ENCODE peak calls at places on chromosomes 16 and 17, in ten cellular contexts. S is stimulated activated CD8-positive, alpha-beta memory T cell treated with anti-CD3 and anti-CD28 coated beads, Interleukin-12 subunit alpha, Interleukin-12 subunit beta, amount 100 ng/mL, for 4 hours; B is kidney; M is stimulated activated naive CD8-positive, alpha-beta T cell treated with anti-CD3 and anti-CD28 coated beads, Interleukin-15, Interleukin-2, amounts not matched to agents 100 U/mL and 50 U/mL, for 24 hours; X is EL; R is colonic mucosa; C is activated CD4-positive, alpha-beta T cell treated with anti-CD3 and anti-CD28 coated beads for 48 hours; P is BJ; Z is HS-5; I is activated naive CD8-positive, alpha-beta T cell treated with anti-CD3 and anti-CD28 coated beads, Interleukin-2, amount 50 U/mL, for 24 hours. Y is an unnamed sample.

GRCh38 chr16:49096191-49096945 is 185.3 kb downstream of the CBLN1 start:
- DNase-seq in R (no peak), Z (no peak), B (no peak), P (no peak), C (no peak), I (no peak), M (no peak), S (no peak), X (no peak), Y (no peak)

GRCh38 chr16:55411231-55411630 is 67.8 kb upstream of the MMP2 start:
- DNase-seq in S (no peak), R (no peak), I (no peak), Z (no peak), C (no peak), M (no peak), P (no peak), B (no peak), X (peak), Y (peak)

GRCh38 chr16:71338632-71339031 is 19.9 kb upstream of the CALB2 start:
- DNase-seq in C (no peak), M (no peak), S (no peak), I (no peak), X (no peak), Z (no peak), B (no peak), P (no peak), R (no peak), Y (peak)

GRCh38 chr17:45293413-45294211 is 23.2 kb downstream of the MAP3K14 start:
- DNase-seq in C (peak), I (no peak), B (peak), R (peak), P (no peak), S (no peak), Z (peak), X (peak), M (no peak), Y (peak)

GRCh38 chr17:77136420-77136767 is 4.4 kb upstream of the SEC14L1 start:
- DNase-seq in I (no peak), R (no peak), C (no peak), M (no peak), B (no peak), X (no peak), Z (no peak), S (no peak), P (no peak), Y (no peak)

GRCh38 chr17:1147664-1148063 is 32.1 kb downstream of the ABR start:
- DNase-seq in M (no peak), X (peak), B (no peak), P (no peak), C (no peak), Z (no peak), R (peak), S (no peak), I (no peak), Y (peak)

GRCh38 chr16:11836653-11837244 is 14.6 kb downstream of the RSL1D1 start:
- DNase-seq in C (no peak), X (peak), I (no peak), P (peak), S (no peak), Z (peak), M (no peak), B (no peak), R (no peak), Y (no peak)

GRCh38 chr16:1876468-1876867 is 4.5 kb upstream of the MEIOB start:
- DNase-seq in R (no peak), M (no peak), S (no peak), B (peak), X (no peak), C (peak), I (no peak), P (no peak), Z (no peak), Y (no peak)

GRCh38 chr17:4951486-4951885 is 567 bp downstream of the ENO3 start:
- DNase-seq in S (no peak), I (no peak), M (no peak), Z (no peak), B (no peak), C (no peak), P (no peak), X (no peak), R (no peak), Y (no peak)

GRCh38 chr17:27944546-27945332 is 51.6 kb upstream of the LYRM9 start:
- DNase-seq in B (no peak), I (no peak), R (no peak), C (no peak), P (no peak), Z (no peak), X (no peak), S (no peak), M (no peak), Y (peak)

GRCh38 chr16:24668481-24669001 is 60.9 kb upstream of the TNRC6A start:
- DNase-seq in C (peak), Z (no peak), I (peak), B (peak), P (peak), M (peak), R (no peak), S (no peak), X (peak), Y (peak)

GRCh38 chr16:76345093-76345735 is 68.0 kb downstream of the CNTNAP4 start:
- DNase-seq in I (no peak), C (no peak), Z (peak), S (no peak), P (no peak), B (no peak), X (no peak), M (no peak), R (no peak), Y (no peak)

GRCh38 chr17:10119203-10120112 is 78.9 kb downstream of the GAS7 start:
- DNase-seq in I (peak), Z (no peak), S (peak), B (peak), C (no peak), R (peak), X (no peak), P (no peak), M (peak), Y (peak)

GRCh38 chr17:46942441-46943217 is 19.7 kb downstream of the GOSR2 start:
- DNase-seq in S (no peak), C (peak), P (no peak), I (peak), R (peak), M (peak), X (peak), B (peak), Z (no peak), Y (peak)

GRCh38 chr17:67594115-67594878 is 123.4 kb upstream of the NOL11 start:
- DNase-seq in M (no peak), R (no peak), P (no peak), I (no peak), C (no peak), X (no peak), S (no peak), Z (no peak), B (no peak), Y (no peak)

GRCh38 chr17:81223758-81224122 is 975 bp upstream of the CEP131 start:
- DNase-seq in B (no peak), I (no peak), R (peak), P (no peak), M (no peak), C (no peak), Z (no peak), X (no peak), S (no peak), Y (no peak)

GRCh38 chr17:80892900-80893603 is 98.6 kb upstream of the CHMP6 start:
- DNase-seq in R (no peak), Z (peak), X (peak), C (peak), M (peak), S (peak), P (no peak), B (no peak), I (peak), Y (peak)

GRCh38 chr17:1779571-1780074 is 17.8 kb downstream of the SERPINF1 start:
- DNase-seq in P (peak), C (no peak), Z (peak), R (peak), I (no peak), B (peak), X (peak), S (no peak), M (no peak), Y (peak)

GRCh38 chr17:7579001-7579838 is at the start of gene CD68:
- DNase-seq in Z (peak), B (peak), M (peak), R (peak), P (peak), X (peak), C (peak), I (peak), S (peak), Y (peak)

GRCh38 chr16:48022496-48022895 is 133.3 kb downstream of the ABCC12 start:
- DNase-seq in M (no peak), X (no peak), P (no peak), C (peak), R (no peak), Z (no peak), B (no peak), I (no peak), S (no peak), Y (peak)

GRCh38 chr16:21092951-21093350 is 57.7 kb downstream of the DNAH3 start:
- DNase-seq in M (no peak), P (no peak), C (no peak), S (no peak), B (no peak), R (no peak), X (no peak), Z (no peak), I (no peak), Y (no peak)

GRCh38 chr17:40471856-40472732 is 28.8 kb downstream of the IGFBP4 start:
- DNase-seq in C (no peak), S (no peak), X (peak), I (no peak), M (no peak), B (no peak), Z (no peak), R (no peak), P (no peak), Y (peak)

GRCh38 chr16:14454391-14454790 is 175.7 kb downstream of the PARN start:
- DNase-seq in S (no peak), I (no peak), C (no peak), Z (peak), M (no peak), R (no peak), B (no peak), X (peak), P (no peak), Y (peak)

GRCh38 chr17:44344939-44345496 is at the start of gene GRN:
- DNase-seq in I (peak), M (peak), C (peak), X (peak), P (peak), S (peak), Z (peak), B (peak), R (peak), Y (peak)

GRCh38 chr17:79420318-79421243 is 190.3 kb downstream of the RBFOX3 start:
- DNase-seq in M (peak), Z (no peak), C (peak), X (peak), S (peak), R (no peak), I (peak), P (no peak), B (no peak), Y (peak)

GRCh38 chr16:19289805-19290490 is 4.4 kb downstream of the CLEC19A start:
- DNase-seq in M (no peak), R (no peak), S (no peak), Z (no peak), B (no peak), I (no peak), C (no peak), P (no peak), X (no peak), Y (no peak)

GRCh38 chr17:13597723-13598347 is 3.9 kb downstream of the HS3ST3A1 start:
- DNase-seq in I (peak), Z (no peak), C (peak), S (no peak), R (no peak), P (no peak), B (no peak), M (peak), X (peak), Y (peak)

GRCh38 chr17:80968602-80969029 is 23.0 kb upstream of the CHMP6 start:
- DNase-seq in X (no peak), Z (no peak), C (no peak), I (no peak), S (no peak), P (no peak), M (no peak), R (no peak), B (no peak), Y (no peak)

GRCh38 chr17:11545696-11546095 is 52.6 kb upstream of the DNAH9 start:
- DNase-seq in C (no peak), S (no peak), B (no peak), X (no peak), I (no peak), M (no peak), Z (no peak), R (no peak), P (no peak), Y (no peak)

GRCh38 chr16:11797957-11798299 is 870 bp upstream of the ZC3H7A start:
- DNase-seq in S (no peak), R (peak), Z (no peak), B (no peak), I (peak), P (no peak), X (peak), M (peak), C (no peak), Y (no peak)

Y was measured in mammary epithelial cell.